ENCODE peak calls at places on chromosomes 11 and 22, in four cellular contexts. I, N, E and Y are unnamed samples.

GRCh38 chr11:44760917-44761545 is 34.3 kb downstream of the TSPAN18 start:
- DNase-seq in I (no peak), N (no peak), E (no peak), Y (no peak)

GRCh38 chr11:103888541-103888951 is 147.9 kb upstream of the DDI1 start:
- DNase-seq in I (no peak), N (no peak), E (no peak), Y (no peak)

GRCh38 chr11:19370100-19370861 is 129.5 kb upstream of the E2F8 start:
- DNase-seq in I (no peak), E (no peak), N (peak; percentile 79), Y (no peak)

GRCh38 chr22:31148516-31148915 is 8.2 kb upstream of the PLA2G3 start:
- DNase-seq in N (no peak), I (no peak), E (no peak), Y (no peak)

GRCh38 chr22:44882226-44882905 is 127.4 kb downstream of the PHF21B start:
- DNase-seq in E (no peak), I (no peak), N (peak; percentile 20), Y (no peak)

GRCh38 chr11:61305417-61305816 is 10.3 kb upstream of the VWCE start:
- DNase-seq in N (no peak), I (no peak), E (no peak), Y (no peak)

GRCh38 chr11:8344346-8344745 is 80.7 kb upstream of the LMO1 start:
- DNase-seq in I (no peak), N (no peak), E (no peak), Y (no peak)

GRCh38 chr22:37340331-37341262 is 58.3 kb downstream of the CYTH4 start:
- DNase-seq in I (no peak), E (no peak), N (no peak), Y (peak; percentile 40)

GRCh38 chr22:26783886-26784285 is 126.5 kb downstream of the MIAT start:
- DNase-seq in I (no peak), E (no peak), N (no peak), Y (peak; percentile 58)

GRCh38 chr11:57942808-57943207 is 80.9 kb upstream of the OR9Q1 start:
- DNase-seq in E (no peak), I (no peak), N (no peak), Y (no peak)

GRCh38 chr22:45996241-45997076 is 19.5 kb upstream of the WNT7B start:
- DNase-seq in N (peak; percentile 85), I (no peak), E (no peak), Y (no peak)

GRCh38 chr11:112173152-112173551 is 2.2 kb upstream of the BCO2 start:
- DNase-seq in I (no peak), E (no peak), N (no peak), Y (no peak)

GRCh38 chr22:17890245-17890671 is 116.0 kb upstream of the BID start:
- DNase-seq in I (no peak), E (no peak), N (no peak), Y (no peak)

GRCh38 chr11:94068764-94069163 is 47.6 kb downstream of the HEPHL1 start:
- DNase-seq in E (no peak), N (no peak), I (no peak), Y (no peak)

GRCh38 chr11:64352099-64353005 is 6.6 kb upstream of the RPS6KA4 start:
- DNase-seq in E (no peak), N (no peak), I (no peak), Y (no peak)

GRCh38 chr11:113623114-113623513 is 83.0 kb downstream of the TMPRSS5 start:
- DNase-seq in E (no peak), I (no peak), N (no peak), Y (no peak)

GRCh38 chr22:49351761-49352221 is 475.9 kb downstream of the BRD1 start:
- DNase-seq in E (no peak), N (peak; percentile 35), I (no peak), Y (no peak)

GRCh38 chr22:49349181-49349835 is 478.4 kb downstream of the BRD1 start:
- DNase-seq in N (peak; percentile 49), E (no peak), I (no peak), Y (no peak)

GRCh38 chr22:49348631-49349030 is 479.0 kb downstream of the BRD1 start:
- DNase-seq in E (no peak), I (no peak), N (peak; percentile 33), Y (no peak)

GRCh38 chr22:49349841-49350381 is 477.8 kb downstream of the BRD1 start:
- DNase-seq in E (no peak), N (peak; percentile 43), I (no peak), Y (no peak)

DNA sequence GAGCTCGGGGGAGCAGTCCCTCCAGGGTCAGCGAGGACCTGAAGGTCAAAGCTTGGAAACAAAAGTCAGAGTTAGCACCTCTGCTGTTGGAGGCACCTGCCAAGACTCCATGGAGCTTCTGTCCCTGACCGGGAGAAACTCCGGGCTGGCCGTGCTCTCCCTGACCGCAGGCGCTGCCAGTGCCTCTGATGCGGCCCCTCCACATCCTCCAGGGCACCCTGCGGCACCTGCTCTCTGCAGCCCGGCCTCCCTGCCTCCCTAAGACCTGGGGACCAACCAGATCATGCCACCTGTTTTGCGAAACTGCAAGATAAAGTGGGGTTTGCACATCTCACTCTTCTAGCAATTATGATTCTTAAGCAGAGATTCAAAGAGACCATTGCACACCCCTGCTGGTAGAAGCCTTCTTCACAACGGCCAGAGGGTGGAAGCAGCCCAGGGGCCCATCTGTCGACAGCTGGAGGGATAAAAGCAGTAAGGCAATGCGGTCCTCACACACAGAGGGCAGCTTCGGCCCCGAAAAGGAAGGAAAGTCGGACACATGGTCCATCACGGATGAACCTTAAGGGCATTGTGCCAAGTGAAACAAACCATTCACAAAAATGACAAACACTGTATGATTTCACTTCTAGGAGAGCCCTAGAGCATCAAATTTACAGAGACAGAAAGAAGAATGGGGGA is 477.1 kb downstream of the BRD1 start:
- DNase-seq in E (no peak), I (no peak), N (peak; percentile 31), Y (no peak)
- TF ChIP-seq CTCF in E (no peak), I (no peak), N (no peak), Y (no peak)

GRCh38 chr11:76380977-76381719 is at the start of the genes GVQW3 and THAP12:
- DNase-seq in I (peak; percentile 96), N (peak; percentile 97), E (peak; percentile 98), Y (peak; percentile 96)
- TF ChIP-seq CTCF in I (no peak), N (no peak), E (no peak), Y (no peak)

GRCh38 chr11:18171377-18172000 is 1.1 kb upstream of the MRGPRX4 start:
- DNase-seq in N (no peak), I (no peak), E (peak; percentile 33), Y (peak; percentile 42)
- TF ChIP-seq CTCF in N (no peak), I (no peak), E (peak; percentile 28), Y (peak; percentile 69)

GRCh38 chr22:39026509-39027150 is 5.7 kb downstream of the APOBEC3D start:
- DNase-seq in I (no peak), E (no peak), N (no peak), Y (no peak)
- TF ChIP-seq CTCF in I (no peak), E (no peak), N (no peak), Y (no peak)

GRCh38 chr11:255176-255575 is 18.4 kb downstream of the PSMD13 start:
- DNase-seq in I (no peak), N (no peak), E (no peak), Y (no peak)

GRCh38 chr11:251550-251949 is 14.8 kb downstream of the PSMD13 start:
- DNase-seq in I (no peak), E (no peak), N (no peak), Y (no peak)

GRCh38 chr11:252666-253065 is 15.9 kb downstream of the PSMD13 start:
- DNase-seq in N (no peak), E (no peak), I (no peak), Y (no peak)

GRCh38 chr11:253886-254270 is 17.1 kb downstream of the PSMD13 start:
- DNase-seq in N (no peak), I (no peak), E (no peak), Y (no peak)

DNA sequence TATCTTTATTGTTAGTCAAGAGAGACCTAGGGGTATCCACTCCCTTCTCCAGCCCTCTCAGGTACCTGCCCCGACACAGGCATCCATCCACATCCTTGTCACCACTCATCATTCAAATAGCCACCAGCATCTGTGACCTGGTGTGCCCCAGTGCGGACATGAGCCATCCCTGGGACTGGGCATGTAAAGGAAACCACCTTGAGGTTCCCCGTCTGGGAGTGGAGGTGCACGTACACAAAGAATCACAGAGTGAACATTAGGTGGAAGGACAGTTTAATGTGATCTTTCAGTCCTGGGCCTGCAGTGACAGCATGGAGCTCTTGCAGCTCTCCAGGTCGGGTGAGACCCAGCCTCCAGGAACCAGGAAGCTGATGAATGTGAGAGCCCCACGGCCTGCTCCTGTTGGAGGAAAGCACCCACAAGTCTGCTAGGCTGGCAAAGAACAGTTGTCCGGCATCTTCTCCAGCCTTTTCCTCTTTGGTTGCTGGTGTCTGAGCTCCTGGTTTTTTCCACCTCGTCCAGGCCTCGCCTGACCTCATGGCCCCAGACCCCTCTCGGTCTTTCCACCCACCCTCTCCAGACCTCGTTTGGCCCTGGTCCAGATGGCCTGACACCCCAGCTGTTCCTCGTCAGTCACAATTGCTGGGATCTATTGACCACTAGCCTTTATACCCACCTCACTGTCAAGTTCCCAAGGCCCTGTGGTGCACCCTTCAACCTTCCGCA is 16.5 kb downstream of the PSMD13 start:
- DNase-seq in E (no peak), N (no peak), I (no peak), Y (no peak)
- TF ChIP-seq CTCF in E (no peak), N (no peak), I (no peak), Y (no peak)

GRCh38 chr11:76599041-76600013 is 71.2 kb downstream of the LRRC32 start:
- DNase-seq in N (no peak), I (no peak), E (no peak), Y (no peak)
- TF ChIP-seq CTCF in N (no peak), I (no peak), E (no peak), Y (no peak)

GRCh38 chr11:70944636-70945035 is 307.7 kb downstream of the SHANK2 start:
- DNase-seq in E (no peak), N (no peak), I (no peak), Y (no peak)
- TF ChIP-seq CTCF in E (peak; percentile 53), N (no peak), I (no peak), Y (no peak)